ENCODE peak calls at places on chromosomes 7 and 10, in four cellular contexts. F is activated CD4-positive, alpha-beta T cell treated with anti-CD3 and anti-CD28 coated beads, Interleukin-2, amount 10 ng/mL, durations not matched to agents 7 days and 5 days; J is neural crest cell; H is aorta. B is an unnamed sample.

GRCh38 chr7:150398108-150398964 is 19.2 kb downstream of the ZNF775 start:
- DNase-seq in F (no peak), J (no peak), H (no peak), B (no peak)

GRCh38 chr10:96096958-96097357 is 33.1 kb upstream of the ZNF518A start:
- DNase-seq in F (no peak), J (no peak), H (no peak), B (no peak)

GRCh38 chr10:124906551-124907001 is 35.3 kb upstream of the ZRANB1 start:
- DNase-seq in F (no peak), J (no peak), H (peak), B (no peak)

GRCh38 chr10:102627446-102628293 is 16.6 kb upstream of the TRIM8 start:
- DNase-seq in F (no peak), J (no peak), H (peak), B (no peak)

GRCh38 chr10:95416973-95417372 is 126.2 kb upstream of the PDLIM1 start:
- DNase-seq in F (no peak), J (no peak), H (no peak), B (no peak)

GRCh38 chr10:52631146-52631545 is 141.4 kb downstream of the MBL2 start:
- DNase-seq in F (no peak), J (no peak), H (no peak), B (no peak)

GRCh38 chr10:33535866-33536265 is 201.4 kb upstream of the NRP1 start:
- DNase-seq in F (no peak), J (no peak), H (no peak), B (no peak)

GRCh38 chr7:32059289-32060045 is 10.7 kb downstream of the PDE1C start:
- DNase-seq in F (no peak), J (no peak), H (no peak), B (no peak)

GRCh38 chr7:156034397-156034796 is 222.1 kb upstream of the SHH start:
- DNase-seq in F (no peak), J (no peak), H (no peak), B (no peak)

GRCh38 chr7:87215051-87215450 is 4.5 kb downstream of the TMEM243 start:
- DNase-seq in F (no peak), J (no peak), H (no peak), B (no peak)

GRCh38 chr10:118116555-118117311 is 70.0 kb upstream of the RAB11FIP2 start:
- DNase-seq in F (no peak), J (no peak), H (no peak), B (no peak)

GRCh38 chr7:4856336-4857056 is 5.3 kb downstream of the PAPOLB start:
- DNase-seq in F (no peak), J (no peak), H (no peak), B (no peak)

GRCh38 chr10:19945275-19945674 is 129.0 kb downstream of the PLXDC2 start:
- DNase-seq in F (no peak), J (no peak), H (no peak), B (no peak)

GRCh38 chr10:17237163-17237562 is 9.1 kb downstream of the VIM start:
- DNase-seq in F (no peak), J (no peak), H (no peak), B (no peak)

GRCh38 chr10:69574571-69574978 is 1.4 kb upstream of the NEUROG3 start:
- DNase-seq in F (no peak), J (no peak), H (no peak), B (no peak)

GRCh38 chr10:127345231-127345965 is 149.0 kb upstream of the INSYN2A start:
- DNase-seq in F (no peak), J (no peak), H (no peak), B (no peak)

GRCh38 chr7:98168181-98168903 is 42.9 kb upstream of the BHLHA15 start:
- DNase-seq in F (peak), J (peak), H (peak), B (peak)

GRCh38 chr10:116819999-116820677 is 29.2 kb upstream of the ENO4 start:
- DNase-seq in F (no peak), J (no peak), H (no peak), B (no peak)

GRCh38 chr10:71427246-71427645 is 30.5 kb downstream of the CDH23 start:
- DNase-seq in F (no peak), J (no peak), H (no peak), B (no peak)

GRCh38 chr10:35126062-35126529 is 550 bp upstream of the CREM start:
- DNase-seq in F (no peak), J (no peak), H (no peak), B (no peak)

GRCh38 chr7:116576350-116577319 is 51.8 kb downstream of the CAV1 start:
- DNase-seq in F (no peak), J (no peak), H (peak), B (no peak)

GRCh38 chr10:131092416-131092815 is 219.1 kb downstream of the TCERG1L start:
- DNase-seq in F (no peak), J (no peak), H (no peak), B (no peak)

GRCh38 chr7:4134631-4135030 is 547.5 kb upstream of the FOXK1 start:
- DNase-seq in F (no peak), J (no peak), H (peak), B (no peak)

GRCh38 chr10:93573051-93573909 is 6.8 kb downstream of the FFAR4 start:
- DNase-seq in F (no peak), J (no peak), H (peak), B (no peak)

GRCh38 chr10:69880301-69881081 is 78.8 kb downstream of the COL13A1 start:
- DNase-seq in F (no peak), J (peak), H (no peak), B (no peak)

GRCh38 chr7:72447465-72448204 is 35.5 kb upstream of the CALN1 start:
- DNase-seq in F (no peak), J (no peak), H (no peak), B (no peak)

GRCh38 chr7:50697686-50698085 is 85.0 kb downstream of the GRB10 start:
- DNase-seq in F (no peak), J (no peak), H (no peak), B (no peak)

GRCh38 chr7:54946271-54946670 is 72.5 kb upstream of the EGFR start:
- DNase-seq in F (no peak), J (no peak), H (no peak), B (no peak)

B was measured in colonic mucosa.